ENCODE peak calls at places on chromosomes 5 and 9, in nine cellular contexts. G is activated naive CD8-positive, alpha-beta T cell treated with anti-CD3 and anti-CD28 coated beads, Interleukin-2, amount 50 U/mL, for 24 hours; M is WERI-Rb-1; A is NCI-H1105; R is fibroblast of lung; I is activated CD8-positive, alpha-beta memory T cell treated with anti-CD3 and anti-CD28 coated beads, Interleukin-2, amount 50 U/mL, for 48 hours; S is NCI-H774; H is CD8-positive, alpha-beta T cell; B is NCI-H1092. T is an unnamed sample.

GRCh38 chr9:130041648-130042405 is 1.2 kb downstream of the FNBP1 start:
- DNase-seq in G (no peak), M (peak; percentile 34), A (no peak), R (peak; percentile 31), I (no peak), S (no peak), H (no peak), B (no peak), T (no peak)

GRCh38 chr9:88932766-88933165 is 58.5 kb upstream of the S1PR3 start:
- DNase-seq in G (no peak), M (no peak), A (peak; percentile 81), R (no peak), I (no peak), S (peak; percentile 32), H (no peak), B (no peak), T (no peak)

GRCh38 chr9:121269030-121269887 is 1.3 kb downstream of the GSN start:
- DNase-seq in G (no peak), M (peak; percentile 31), A (no peak), R (peak; percentile 38), I (no peak), S (no peak), H (no peak), B (no peak), T (no peak)

GRCh38 chr5:75616286-75616810 is 5.1 kb downstream of the ANKDD1B start:
- DNase-seq in G (no peak), M (no peak), A (no peak), R (no peak), I (no peak), S (no peak), H (no peak), B (no peak), T (no peak)

GRCh38 chr5:9927521-9927997 is 297.4 kb upstream of the TAS2R1 start:
- DNase-seq in G (no peak), M (no peak), A (no peak), R (peak; percentile 11), I (no peak), S (no peak), H (no peak), B (no peak), T (no peak)

GRCh38 chr9:20290287-20290686 is 332.0 kb downstream of the MLLT3 start:
- DNase-seq in G (no peak), M (peak; percentile 63), A (no peak), R (no peak), I (no peak), S (no peak), H (no peak), B (no peak), T (no peak)

GRCh38 chr5:136192015-136192525 is 892 bp downstream of the SMIM32 start:
- DNase-seq in G (no peak), M (peak; percentile 32), A (no peak), R (no peak), I (no peak), S (no peak), H (no peak), B (no peak), T (no peak)

GRCh38 chr5:18281947-18282557 is 647.8 kb downstream of the TAF11L14 start:
- DNase-seq in G (no peak), M (no peak), A (peak; percentile 29), R (peak; percentile 75), I (no peak), S (peak; percentile 60), H (no peak), B (peak; percentile 34), T (peak; percentile 8)

GRCh38 chr5:150149618-150150017 is 6.0 kb downstream of the PDGFRB start:
- DNase-seq in G (no peak), M (no peak), A (no peak), R (no peak), I (no peak), S (no peak), H (no peak), B (no peak), T (no peak)

GRCh38 chr5:172643392-172643871 is 2.4 kb downstream of the NEURL1B start:
- DNase-seq in G (no peak), M (no peak), A (no peak), R (no peak), I (no peak), S (no peak), H (no peak), B (no peak), T (no peak)

GRCh38 chr5:39420482-39421145 is 4.2 kb downstream of the DAB2 start:
- DNase-seq in G (no peak), M (no peak), A (no peak), R (peak; percentile 79), I (no peak), S (no peak), H (no peak), B (no peak), T (no peak)

GRCh38 chr9:135223831-135224230 is 136.4 kb downstream of the OLFM1 start:
- DNase-seq in G (no peak), M (no peak), A (no peak), R (no peak), I (no peak), S (no peak), H (no peak), B (no peak), T (no peak)

GRCh38 chr5:78563621-78564020 is 85.0 kb downstream of the LHFPL2 start:
- DNase-seq in G (no peak), M (no peak), A (no peak), R (no peak), I (no peak), S (no peak), H (no peak), B (no peak), T (no peak)

GRCh38 chr9:31542384-31543055 is 841.9 kb upstream of the ACO1 start:
- DNase-seq in G (no peak), M (peak; percentile 48), A (no peak), R (peak; percentile 81), I (no peak), S (no peak), H (no peak), B (no peak), T (peak; percentile 0)

GRCh38 chr9:108478431-108478837 is 377.4 kb downstream of the ACTL7B start:
- DNase-seq in G (no peak), M (peak; percentile 43), A (no peak), R (peak; percentile 98), I (no peak), S (no peak), H (no peak), B (no peak), T (no peak)

GRCh38 chr5:123344819-123345426 is 78.3 kb downstream of the CEP120 start:
- DNase-seq in G (no peak), M (peak; percentile 9), A (no peak), R (peak; percentile 77), I (no peak), S (peak; percentile 30), H (no peak), B (no peak), T (no peak)

GRCh38 chr5:127518319-127518621 is 830 bp downstream of the PRRC1 start:
- DNase-seq in G (no peak), M (no peak), A (no peak), R (peak; percentile 75), I (no peak), S (no peak), H (no peak), B (no peak), T (no peak)

GRCh38 chr5:32420506-32420905 is 24.0 kb downstream of the ZFR start:
- DNase-seq in G (no peak), M (no peak), A (no peak), R (no peak), I (no peak), S (no peak), H (no peak), B (no peak), T (no peak)